ENCODE peak calls at places on chromosomes 7 and 10, in eight cellular contexts. One of them, this sample, is unnamed.

GRCh38 chr7:32930378-32930777 is 26.9 kb upstream of the FKBP9 start:
- DNase-seq in body of pancreas: no peak
- DNase-seq in LoVo: no peak
- DNase-seq in activated CD4-positive, alpha-beta T cell treated with anti-CD3 and anti-CD28 coated beads, Interleukin-2, amount 10 ng/mL, durations not matched to agents 7 days and 5 days: no peak
- DNase-seq in AG09319: no peak
- DNase-seq in activated CD8-positive, alpha-beta memory T cell treated with anti-CD3 and anti-CD28 coated beads, Interleukin-2, amount 50 U/mL, for 48 hours: no peak
- DNase-seq in HFFc6: no peak
- DNase-seq in CD8-positive, alpha-beta memory T cell: no peak
- DNase-seq in this sample: no peak

GRCh38 chr10:84783386-84783785 is 455.0 kb downstream of the CCSER2 start:
- DNase-seq in body of pancreas: peak
- DNase-seq in LoVo: no peak
- DNase-seq in activated CD4-positive, alpha-beta T cell treated with anti-CD3 and anti-CD28 coated beads, Interleukin-2, amount 10 ng/mL, durations not matched to agents 7 days and 5 days: peak
- DNase-seq in AG09319: no peak
- DNase-seq in activated CD8-positive, alpha-beta memory T cell treated with anti-CD3 and anti-CD28 coated beads, Interleukin-2, amount 50 U/mL, for 48 hours: no peak
- DNase-seq in HFFc6: no peak
- DNase-seq in CD8-positive, alpha-beta memory T cell: no peak
- DNase-seq in this sample: no peak

GRCh38 chr7:57215423-57215822 is 83.2 kb upstream of the ZNF479 start:
- DNase-seq in body of pancreas: no peak
- DNase-seq in LoVo: no peak
- DNase-seq in activated CD4-positive, alpha-beta T cell treated with anti-CD3 and anti-CD28 coated beads, Interleukin-2, amount 10 ng/mL, durations not matched to agents 7 days and 5 days: no peak
- DNase-seq in AG09319: no peak
- DNase-seq in activated CD8-positive, alpha-beta memory T cell treated with anti-CD3 and anti-CD28 coated beads, Interleukin-2, amount 50 U/mL, for 48 hours: no peak
- DNase-seq in HFFc6: no peak
- DNase-seq in CD8-positive, alpha-beta memory T cell: no peak
- DNase-seq in this sample: no peak

GRCh38 chr10:13450078-13450477 is 78.7 kb downstream of the BEND7 start:
- DNase-seq in body of pancreas: no peak
- DNase-seq in LoVo: no peak
- DNase-seq in activated CD4-positive, alpha-beta T cell treated with anti-CD3 and anti-CD28 coated beads, Interleukin-2, amount 10 ng/mL, durations not matched to agents 7 days and 5 days: no peak
- DNase-seq in AG09319: no peak
- DNase-seq in activated CD8-positive, alpha-beta memory T cell treated with anti-CD3 and anti-CD28 coated beads, Interleukin-2, amount 50 U/mL, for 48 hours: no peak
- DNase-seq in HFFc6: peak
- DNase-seq in CD8-positive, alpha-beta memory T cell: no peak
- DNase-seq in this sample: peak

GRCh38 chr7:117468174-117468573 is 11.7 kb upstream of the CFTR start:
- DNase-seq in body of pancreas: no peak
- DNase-seq in LoVo: no peak
- DNase-seq in activated CD4-positive, alpha-beta T cell treated with anti-CD3 and anti-CD28 coated beads, Interleukin-2, amount 10 ng/mL, durations not matched to agents 7 days and 5 days: no peak
- DNase-seq in AG09319: no peak
- DNase-seq in activated CD8-positive, alpha-beta memory T cell treated with anti-CD3 and anti-CD28 coated beads, Interleukin-2, amount 50 U/mL, for 48 hours: no peak
- DNase-seq in HFFc6: no peak
- DNase-seq in CD8-positive, alpha-beta memory T cell: no peak
- DNase-seq in this sample: no peak

GRCh38 chr10:46224414-46224682 is 62.4 kb upstream of the ANTXRL start:
- DNase-seq in body of pancreas: no peak
- DNase-seq in LoVo: no peak
- DNase-seq in activated CD4-positive, alpha-beta T cell treated with anti-CD3 and anti-CD28 coated beads, Interleukin-2, amount 10 ng/mL, durations not matched to agents 7 days and 5 days: no peak
- DNase-seq in AG09319: no peak
- DNase-seq in activated CD8-positive, alpha-beta memory T cell treated with anti-CD3 and anti-CD28 coated beads, Interleukin-2, amount 50 U/mL, for 48 hours: peak
- DNase-seq in HFFc6: no peak
- DNase-seq in CD8-positive, alpha-beta memory T cell: no peak
- DNase-seq in this sample: no peak

GRCh38 chr10:30759423-30759822 is 129.9 kb upstream of the LYZL2 start:
- DNase-seq in body of pancreas: no peak
- DNase-seq in LoVo: no peak
- DNase-seq in activated CD4-positive, alpha-beta T cell treated with anti-CD3 and anti-CD28 coated beads, Interleukin-2, amount 10 ng/mL, durations not matched to agents 7 days and 5 days: no peak
- DNase-seq in AG09319: no peak
- DNase-seq in activated CD8-positive, alpha-beta memory T cell treated with anti-CD3 and anti-CD28 coated beads, Interleukin-2, amount 50 U/mL, for 48 hours: no peak
- DNase-seq in HFFc6: no peak
- DNase-seq in CD8-positive, alpha-beta memory T cell: no peak
- DNase-seq in this sample: no peak

GRCh38 chr10:78744521-78745090 is 324.2 kb upstream of the ZMIZ1 start:
- DNase-seq in body of pancreas: peak
- DNase-seq in LoVo: no peak
- DNase-seq in activated CD4-positive, alpha-beta T cell treated with anti-CD3 and anti-CD28 coated beads, Interleukin-2, amount 10 ng/mL, durations not matched to agents 7 days and 5 days: no peak
- DNase-seq in AG09319: no peak
- DNase-seq in activated CD8-positive, alpha-beta memory T cell treated with anti-CD3 and anti-CD28 coated beads, Interleukin-2, amount 50 U/mL, for 48 hours: no peak
- DNase-seq in HFFc6: no peak
- DNase-seq in CD8-positive, alpha-beta memory T cell: no peak
- DNase-seq in this sample: no peak

GRCh38 chr10:28903716-28904115 is 226.4 kb downstream of the BAMBI start:
- DNase-seq in body of pancreas: no peak
- DNase-seq in LoVo: peak
- DNase-seq in activated CD4-positive, alpha-beta T cell treated with anti-CD3 and anti-CD28 coated beads, Interleukin-2, amount 10 ng/mL, durations not matched to agents 7 days and 5 days: no peak
- DNase-seq in AG09319: no peak
- DNase-seq in activated CD8-positive, alpha-beta memory T cell treated with anti-CD3 and anti-CD28 coated beads, Interleukin-2, amount 50 U/mL, for 48 hours: no peak
- DNase-seq in HFFc6: no peak
- DNase-seq in CD8-positive, alpha-beta memory T cell: no peak
- DNase-seq in this sample: no peak

GRCh38 chr7:881441-882234 is 5.3 kb downstream of the GET4 start:
- DNase-seq in body of pancreas: no peak
- DNase-seq in LoVo: no peak
- DNase-seq in activated CD4-positive, alpha-beta T cell treated with anti-CD3 and anti-CD28 coated beads, Interleukin-2, amount 10 ng/mL, durations not matched to agents 7 days and 5 days: no peak
- DNase-seq in AG09319: no peak
- DNase-seq in activated CD8-positive, alpha-beta memory T cell treated with anti-CD3 and anti-CD28 coated beads, Interleukin-2, amount 50 U/mL, for 48 hours: no peak
- DNase-seq in HFFc6: no peak
- DNase-seq in CD8-positive, alpha-beta memory T cell: no peak
- DNase-seq in this sample: no peak

GRCh38 chr7:19920200-19920599 is 146.8 kb upstream of the TMEM196 start:
- DNase-seq in body of pancreas: no peak
- DNase-seq in LoVo: no peak
- DNase-seq in activated CD4-positive, alpha-beta T cell treated with anti-CD3 and anti-CD28 coated beads, Interleukin-2, amount 10 ng/mL, durations not matched to agents 7 days and 5 days: no peak
- DNase-seq in AG09319: peak
- DNase-seq in activated CD8-positive, alpha-beta memory T cell treated with anti-CD3 and anti-CD28 coated beads, Interleukin-2, amount 50 U/mL, for 48 hours: no peak
- DNase-seq in HFFc6: peak
- DNase-seq in CD8-positive, alpha-beta memory T cell: no peak
- DNase-seq in this sample: no peak

GRCh38 chr10:59340279-59340678 is 22.1 kb downstream of the FAM13C start:
- DNase-seq in body of pancreas: no peak
- DNase-seq in LoVo: no peak
- DNase-seq in activated CD4-positive, alpha-beta T cell treated with anti-CD3 and anti-CD28 coated beads, Interleukin-2, amount 10 ng/mL, durations not matched to agents 7 days and 5 days: no peak
- DNase-seq in AG09319: no peak
- DNase-seq in activated CD8-positive, alpha-beta memory T cell treated with anti-CD3 and anti-CD28 coated beads, Interleukin-2, amount 50 U/mL, for 48 hours: no peak
- DNase-seq in HFFc6: no peak
- DNase-seq in CD8-positive, alpha-beta memory T cell: no peak
- DNase-seq in this sample: no peak

GRCh38 chr7:142776206-142776844 is 5.6 kb downstream of the PRSS2 start:
- DNase-seq in body of pancreas: peak
- DNase-seq in LoVo: no peak
- DNase-seq in activated CD4-positive, alpha-beta T cell treated with anti-CD3 and anti-CD28 coated beads, Interleukin-2, amount 10 ng/mL, durations not matched to agents 7 days and 5 days: no peak
- DNase-seq in AG09319: peak
- DNase-seq in activated CD8-positive, alpha-beta memory T cell treated with anti-CD3 and anti-CD28 coated beads, Interleukin-2, amount 50 U/mL, for 48 hours: no peak
- DNase-seq in HFFc6: peak
- DNase-seq in CD8-positive, alpha-beta memory T cell: no peak
- DNase-seq in this sample: peak

GRCh38 chr7:104123786-104124185 is 84.0 kb downstream of the ORC5 start:
- DNase-seq in body of pancreas: no peak
- DNase-seq in LoVo: no peak
- DNase-seq in activated CD4-positive, alpha-beta T cell treated with anti-CD3 and anti-CD28 coated beads, Interleukin-2, amount 10 ng/mL, durations not matched to agents 7 days and 5 days: no peak
- DNase-seq in AG09319: no peak
- DNase-seq in activated CD8-positive, alpha-beta memory T cell treated with anti-CD3 and anti-CD28 coated beads, Interleukin-2, amount 50 U/mL, for 48 hours: no peak
- DNase-seq in HFFc6: peak
- DNase-seq in CD8-positive, alpha-beta memory T cell: no peak
- DNase-seq in this sample: no peak

GRCh38 chr7:52958621-52959140 is 76.8 kb upstream of the POM121L12 start:
- DNase-seq in body of pancreas: no peak
- DNase-seq in LoVo: no peak
- DNase-seq in activated CD4-positive, alpha-beta T cell treated with anti-CD3 and anti-CD28 coated beads, Interleukin-2, amount 10 ng/mL, durations not matched to agents 7 days and 5 days: no peak
- DNase-seq in AG09319: no peak
- DNase-seq in activated CD8-positive, alpha-beta memory T cell treated with anti-CD3 and anti-CD28 coated beads, Interleukin-2, amount 50 U/mL, for 48 hours: no peak
- DNase-seq in HFFc6: no peak
- DNase-seq in CD8-positive, alpha-beta memory T cell: no peak
- DNase-seq in this sample: no peak

GRCh38 chr10:5293691-5294550 is 70.8 kb upstream of the UCN3 start:
- DNase-seq in body of pancreas: peak
- DNase-seq in LoVo: no peak
- DNase-seq in activated CD4-positive, alpha-beta T cell treated with anti-CD3 and anti-CD28 coated beads, Interleukin-2, amount 10 ng/mL, durations not matched to agents 7 days and 5 days: peak
- DNase-seq in AG09319: no peak
- DNase-seq in activated CD8-positive, alpha-beta memory T cell treated with anti-CD3 and anti-CD28 coated beads, Interleukin-2, amount 50 U/mL, for 48 hours: peak
- DNase-seq in HFFc6: peak
- DNase-seq in CD8-positive, alpha-beta memory T cell: peak
- DNase-seq in this sample: no peak

GRCh38 chr7:90629306-90629918 is 33.3 kb downstream of the CDK14 start:
- DNase-seq in body of pancreas: no peak
- DNase-seq in LoVo: peak
- DNase-seq in activated CD4-positive, alpha-beta T cell treated with anti-CD3 and anti-CD28 coated beads, Interleukin-2, amount 10 ng/mL, durations not matched to agents 7 days and 5 days: peak
- DNase-seq in AG09319: no peak
- DNase-seq in activated CD8-positive, alpha-beta memory T cell treated with anti-CD3 and anti-CD28 coated beads, Interleukin-2, amount 50 U/mL, for 48 hours: no peak
- DNase-seq in HFFc6: peak
- DNase-seq in CD8-positive, alpha-beta memory T cell: no peak
- DNase-seq in this sample: no peak

GRCh38 chr10:72275351-72276012 is 1.8 kb downstream of the DDIT4 start:
- DNase-seq in body of pancreas: peak
- DNase-seq in LoVo: no peak
- DNase-seq in activated CD4-positive, alpha-beta T cell treated with anti-CD3 and anti-CD28 coated beads, Interleukin-2, amount 10 ng/mL, durations not matched to agents 7 days and 5 days: no peak
- DNase-seq in AG09319: no peak
- DNase-seq in activated CD8-positive, alpha-beta memory T cell treated with anti-CD3 and anti-CD28 coated beads, Interleukin-2, amount 50 U/mL, for 48 hours: peak
- DNase-seq in HFFc6: no peak
- DNase-seq in CD8-positive, alpha-beta memory T cell: no peak
- DNase-seq in this sample: no peak

This sample was measured in GM04503.